ENCODE peak calls at places on chromosomes 4 and X, in eight cellular contexts. X is right lobe of liver, G is upper lobe of left lung, U is sigmoid colon, L is stomach, N is adrenal gland, A is heart left ventricle, Y is IMR-90. T is an unnamed sample.

GRCh38 chr4:172887959-172888358 is 280.7 kb upstream of the GALNT7 start:
- DNase-seq in N (no peak), A (no peak), X (no peak), L (no peak), Y (no peak), G (no peak), U (no peak), T (no peak)

GRCh38 chrX:131634900-131635299 is 91.0 kb downstream of the OR13H1 start:
- DNase-seq in X (no peak), G (no peak), U (no peak), Y (no peak), N (no peak), L (no peak), A (no peak), T (no peak)

GRCh38 chr4:99087887-99088484 is 602 bp downstream of the ADH5 start:
- DNase-seq in U (peak; percentile 95), X (peak; percentile 78), A (peak; percentile 60), L (peak; percentile 69), N (peak; percentile 74), G (no peak), Y (peak; percentile 79), T (peak; percentile 95)

GRCh38 chr4:11428701-11429571 is at the start of gene HS3ST1:
- DNase-seq in X (peak; percentile 61), G (peak; percentile 95), Y (peak; percentile 8), U (peak; percentile 87), A (peak; percentile 83), L (peak; percentile 90), N (peak; percentile 88), T (peak; percentile 94)

GRCh38 chrX:104309169-104309568 is 54.4 kb upstream of the ESX1 start:
- DNase-seq in U (no peak), G (no peak), X (no peak), Y (no peak), L (no peak), N (no peak), A (no peak), T (no peak)

GRCh38 chr4:56129431-56129861 is 180.7 kb downstream of the CEP135 start:
- DNase-seq in X (no peak), Y (no peak), A (no peak), N (no peak), G (peak; percentile 6), L (peak; percentile 58), U (no peak), T (no peak)

GRCh38 chrX:21766101-21766500 is 8.2 kb upstream of the SMPX start:
- DNase-seq in X (no peak), A (no peak), N (no peak), G (no peak), Y (no peak), L (no peak), U (no peak), T (no peak)

GRCh38 chrX:71622347-71623104 is 4.2 kb upstream of the CXCR3 start:
- DNase-seq in Y (peak; percentile 57), L (peak; percentile 79), U (peak; percentile 93), X (peak; percentile 59), N (peak; percentile 78), A (peak; percentile 85), G (no peak), T (peak; percentile 90)

GRCh38 chr4:109302366-109303140 is at the start of gene COL25A1:
- DNase-seq in G (peak; percentile 89), L (peak; percentile 26), U (peak; percentile 65), A (peak; percentile 59), X (peak; percentile 51), Y (peak; percentile 16), N (peak; percentile 18), T (peak; percentile 84)

GRCh38 chr4:3213661-3214250 is 35.2 kb upstream of the MSANTD1 start:
- DNase-seq in L (no peak), U (peak; percentile 28), X (no peak), A (no peak), N (no peak), G (no peak), Y (no peak), T (no peak)

GRCh38 chr4:48247142-48247877 is 22.3 kb downstream of the TEC start:
- DNase-seq in U (no peak), L (no peak), A (no peak), G (no peak), N (no peak), X (no peak), Y (peak; percentile 46), T (no peak)

GRCh38 chr4:94207469-94208224 is at the start of gene SMARCAD1:
- DNase-seq in G (peak; percentile 95), U (peak; percentile 94), N (peak; percentile 93), X (peak; percentile 88), L (peak; percentile 92), A (peak; percentile 92), Y (peak; percentile 97), T (peak; percentile 91)
- TF ChIP-seq POLR2A in G (peak; percentile 61), U (peak; percentile 8), N (no peak), X (peak; percentile 49), L (no peak), A (no peak), Y (peak; percentile 92), T (no peak)

GRCh38 chrX:107825698-107826285 is at the start of gene MID2:
- DNase-seq in Y (no peak), G (peak; percentile 72), A (peak; percentile 45), X (peak; percentile 61), N (peak; percentile 73), U (peak; percentile 88), L (peak; percentile 67), T (peak; percentile 59)
- H3K4me3 ChIP-seq in Y (peak within 1 kb of the TSS; percentile 43), G (peak within 1 kb of the TSS; percentile 54), A (peak within 1 kb of the TSS; percentile 53), X (peak within 1 kb of the TSS; percentile 60), N (peak within 1 kb of the TSS; percentile 47), U (peak within 1 kb of the TSS; percentile 59), L (peak within 1 kb of the TSS; percentile 51), T (peak within 1 kb of the TSS; percentile 40)

GRCh38 chr4:905485-906214 is 26.5 kb downstream of the GAK start:
- DNase-seq in X (no peak), A (peak; percentile 15), L (no peak), G (peak; percentile 74), N (no peak), Y (no peak), U (no peak), T (no peak)

GRCh38 chr4:909131-909571 is 23.0 kb downstream of the GAK start:
- DNase-seq in Y (no peak), N (no peak), U (no peak), G (peak; percentile 74), L (no peak), A (peak; percentile 19), X (no peak), T (no peak)

GRCh38 chr4:906311-907102 is 25.6 kb downstream of the GAK start:
- DNase-seq in N (no peak), A (peak; percentile 17), U (no peak), L (no peak), Y (no peak), X (no peak), G (no peak), T (no peak)

GRCh38 chr4:907691-908437 is 24.3 kb downstream of the GAK start:
- DNase-seq in U (no peak), G (peak; percentile 71), Y (peak; percentile 65), X (no peak), L (no peak), A (peak; percentile 19), N (no peak), T (no peak)

DNA sequence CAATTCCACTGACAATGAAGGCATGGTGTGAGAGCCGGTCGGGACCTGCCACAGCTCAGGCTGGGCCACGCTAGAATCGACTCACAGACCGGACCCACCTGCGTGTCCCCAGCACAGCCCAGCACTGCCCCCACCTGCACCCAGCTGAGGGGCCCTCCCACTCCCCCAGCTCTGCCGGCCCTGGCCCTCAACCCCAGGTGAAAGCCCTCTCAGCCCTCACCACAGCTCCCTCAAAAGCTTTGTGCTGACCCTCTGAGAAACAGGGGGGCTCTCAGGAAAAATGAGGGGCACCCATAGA is 25.1 kb downstream of the GAK start:
- DNase-seq in A (peak; percentile 6), Y (no peak), L (no peak), U (no peak), N (no peak), G (no peak), X (no peak), T (no peak)
- TF ChIP-seq POLR2A in A (no peak), Y (no peak), L (no peak), U (no peak), N (no peak), G (no peak), X (no peak), T (no peak)

DNA sequence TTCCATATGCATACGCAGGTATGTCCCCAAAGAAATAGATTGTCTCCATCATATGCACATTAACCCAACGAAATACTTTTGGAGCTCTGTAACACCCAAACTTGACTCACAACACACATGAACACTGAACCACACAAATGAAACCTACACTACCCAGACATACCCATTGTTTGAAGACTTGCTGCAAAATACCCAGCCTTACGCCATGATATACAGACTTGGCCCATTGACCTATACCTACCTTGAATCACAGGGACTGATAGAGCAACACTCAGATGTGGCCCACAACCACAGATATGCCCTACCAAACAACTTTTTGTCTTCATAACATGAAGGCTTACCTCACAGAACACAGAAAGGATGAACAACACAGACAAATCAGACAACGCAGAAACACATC is 15.9 kb downstream of the LINC00632 start:
- DNase-seq in A (no peak), U (no peak), X (no peak), G (no peak), L (no peak), N (no peak), Y (no peak), T (no peak)
- H3K4me3 ChIP-seq in A (no peak overlapping the region), U (no peak overlapping the region), X (no peak overlapping the region), G (no peak overlapping the region), L (no peak overlapping the region), N (no peak overlapping the region), Y (no peak overlapping the region), T (no peak overlapping the region)

DNA sequence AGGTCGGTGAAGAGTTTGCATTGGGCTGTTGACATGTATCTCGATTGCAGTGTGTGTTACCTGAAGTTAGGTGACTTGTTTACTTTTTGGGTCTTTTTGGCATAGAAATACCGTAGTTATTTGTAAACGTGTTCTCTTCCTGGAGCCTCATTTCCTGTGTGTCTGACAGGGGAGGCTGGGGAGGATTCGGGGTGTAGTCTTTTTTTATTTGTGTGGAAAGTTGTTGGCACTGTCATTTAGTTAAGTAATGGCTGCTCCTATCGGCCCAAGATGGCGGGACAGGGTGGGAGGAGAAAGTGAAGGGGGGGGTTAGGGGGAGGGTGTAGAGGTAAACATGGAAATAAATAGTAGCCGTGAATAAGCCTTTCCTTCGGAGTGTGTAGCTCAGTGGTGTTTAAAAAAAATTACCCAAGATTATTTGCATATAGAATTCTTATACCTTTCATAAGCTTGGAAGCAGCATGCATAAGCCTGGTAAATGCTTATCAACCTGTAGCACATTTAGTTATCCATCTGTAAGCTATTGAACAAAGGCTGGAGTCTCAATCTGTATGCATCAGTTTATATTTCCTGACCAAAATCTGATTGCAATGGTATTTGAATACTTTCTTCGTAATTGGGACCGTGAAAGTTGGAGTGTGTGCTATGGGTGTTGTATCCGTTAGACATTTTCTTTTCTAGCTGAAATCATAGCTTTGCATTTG is 1.6 kb downstream of the KDM6A start:
- DNase-seq in G (no peak), U (no peak), A (peak; percentile 40), L (peak; percentile 35), Y (peak; percentile 49), N (no peak), X (no peak), T (no peak)
- TF ChIP-seq POLR2A in G (no peak), U (no peak), A (no peak), L (no peak), Y (no peak), N (no peak), X (no peak), T (no peak)